ENCODE peak calls at places on chromosomes 2 and 18, in eight cellular contexts. X is IMR-90, C is progenitor cell of endocrine pancreas, D is WTC11, J is RWPE1, U is ascending aorta, S is GM13976, A is heart left ventricle. F is an unnamed sample.

GRCh38 chr2:231614559-231615057 is 21.9 kb downstream of the TEX44 start:
- DNase-seq in X (no peak), C (no peak), D (no peak), J (no peak), U (no peak), S (peak; percentile 69), A (peak; percentile 67), F (no peak)

GRCh38 chr2:26017464-26018183 is 16.3 kb upstream of the RAB10 start:
- DNase-seq in X (no peak), C (no peak), D (no peak), J (no peak), U (no peak), S (no peak), A (no peak), F (no peak)

GRCh38 chr2:60550151-60550983 is 3.1 kb downstream of the BCL11A start:
- DNase-seq in X (peak; percentile 82), C (peak; percentile 61), D (peak; percentile 80), J (peak; percentile 71), U (peak; percentile 66), S (peak; percentile 82), A (peak; percentile 79), F (peak; percentile 90)

GRCh38 chr2:42791606-42792005 is 777 bp downstream of the HAAO start:
- DNase-seq in X (no peak), C (no peak), D (no peak), J (no peak), U (no peak), S (no peak), A (no peak), F (no peak)

GRCh38 chr2:98078699-98079098 is 8.3 kb upstream of the VWA3B start:
- DNase-seq in X (no peak), C (no peak), D (no peak), J (no peak), U (no peak), S (no peak), A (no peak), F (no peak)

GRCh38 chr18:13412017-13412416 is 193.5 kb downstream of the LDLRAD4 start:
- DNase-seq in X (no peak), C (no peak), D (no peak), J (no peak), U (no peak), S (no peak), A (no peak), F (no peak)

GRCh38 chr18:6746386-6746960 is 17.0 kb downstream of the ARHGAP28 start:
- DNase-seq in X (peak; percentile 51), C (no peak), D (no peak), J (no peak), U (no peak), S (no peak), A (no peak), F (no peak)

GRCh38 chr18:3264362-3264761 is 2.4 kb downstream of the MYL12B start:
- DNase-seq in X (peak; percentile 42), C (no peak), D (no peak), J (no peak), U (no peak), S (no peak), A (no peak), F (peak; percentile 54)

GRCh38 chr18:76489081-76489480 is 6.0 kb downstream of the ZNF516 start:
- DNase-seq in X (peak; percentile 27), C (no peak), D (no peak), J (no peak), U (no peak), S (no peak), A (no peak), F (peak; percentile 43)

GRCh38 chr2:47274054-47274779 is 119.1 kb upstream of the STPG4 start:
- DNase-seq in X (peak; percentile 94), C (no peak), D (no peak), J (no peak), U (no peak), S (no peak), A (no peak), F (peak; percentile 59)

GRCh38 chr18:28079883-28080282 is 97.0 kb downstream of the CDH2 start:
- DNase-seq in X (no peak), C (no peak), D (no peak), J (no peak), U (no peak), S (no peak), A (no peak), F (no peak)

GRCh38 chr2:85952196-85952734 is 63.5 kb upstream of the ST3GAL5 start:
- DNase-seq in X (no peak), C (no peak), D (no peak), J (no peak), U (no peak), S (no peak), A (no peak), F (no peak)

GRCh38 chr2:149595069-149595963 is 7.7 kb upstream of the MMADHC start:
- DNase-seq in X (peak; percentile 51), C (no peak), D (no peak), J (peak; percentile 47), U (no peak), S (no peak), A (no peak), F (peak; percentile 56)
- TF ChIP-seq CTCF in X (peak; percentile 51), C (peak; percentile 47), D (no peak), J (peak; percentile 63), U (no peak), S (no peak), A (no peak), F (peak; percentile 46)

GRCh38 chr2:112304298-112304941 is 29.0 kb downstream of the ZC3H6 start:
- DNase-seq in X (no peak), C (no peak), D (no peak), J (no peak), U (no peak), S (peak; percentile 33), A (no peak), F (no peak)

GRCh38 chr2:112301171-112301584 is 25.8 kb downstream of the ZC3H6 start:
- DNase-seq in X (peak; percentile 77), C (no peak), D (no peak), J (no peak), U (no peak), S (no peak), A (no peak), F (no peak)

GRCh38 chr2:112301973-112302372 is 26.6 kb downstream of the ZC3H6 start:
- DNase-seq in X (no peak), C (no peak), D (no peak), J (no peak), U (no peak), S (no peak), A (no peak), F (no peak)

GRCh38 chr2:112310906-112311305 is 35.5 kb downstream of the ZC3H6 start:
- DNase-seq in X (no peak), C (no peak), D (no peak), J (no peak), U (no peak), S (no peak), A (no peak), F (peak; percentile 65)

GRCh38 chr2:112305132-112305531 is 29.7 kb downstream of the ZC3H6 start:
- DNase-seq in X (no peak), C (no peak), D (no peak), J (no peak), U (no peak), S (no peak), A (no peak), F (no peak)
- TF ChIP-seq CTCF in X (no peak), C (no peak), D (no peak), J (no peak), U (no peak), S (no peak), A (no peak), F (no peak)

GRCh38 chr2:52414596-52414995 is 1353.0 kb upstream of the CHAC2 start:
- DNase-seq in X (no peak), C (no peak), D (no peak), J (no peak), U (no peak), S (no peak), A (no peak), F (peak; percentile 10)

DNA sequence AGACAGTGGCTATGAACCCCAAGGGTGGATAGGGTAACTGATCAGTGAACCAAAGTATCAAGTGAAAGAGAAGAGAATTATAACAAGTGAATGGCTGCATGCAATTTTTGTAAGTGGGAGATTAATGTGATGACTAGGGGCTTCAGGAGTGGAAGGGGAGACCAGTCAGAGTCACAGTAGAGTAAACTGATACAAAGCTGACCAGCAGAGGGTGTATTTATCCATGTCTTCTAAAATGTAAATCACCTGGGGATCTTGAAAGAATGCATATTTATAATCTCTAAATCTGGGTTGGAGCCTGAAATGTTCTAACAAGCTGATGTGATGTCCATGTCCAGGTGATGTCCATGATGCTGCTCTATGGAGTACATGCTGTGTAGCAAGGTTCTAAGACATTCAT is 1351.3 kb upstream of the CHAC2 start:
- DNase-seq in X (peak; percentile 33), C (no peak), D (no peak), J (peak; percentile 4), U (no peak), S (no peak), A (no peak), F (peak; percentile 9)
- TF ChIP-seq CTCF in X (peak; percentile 29), C (peak; percentile 42), D (no peak), J (no peak), U (no peak), S (no peak), A (no peak), F (peak; percentile 16)

DNA sequence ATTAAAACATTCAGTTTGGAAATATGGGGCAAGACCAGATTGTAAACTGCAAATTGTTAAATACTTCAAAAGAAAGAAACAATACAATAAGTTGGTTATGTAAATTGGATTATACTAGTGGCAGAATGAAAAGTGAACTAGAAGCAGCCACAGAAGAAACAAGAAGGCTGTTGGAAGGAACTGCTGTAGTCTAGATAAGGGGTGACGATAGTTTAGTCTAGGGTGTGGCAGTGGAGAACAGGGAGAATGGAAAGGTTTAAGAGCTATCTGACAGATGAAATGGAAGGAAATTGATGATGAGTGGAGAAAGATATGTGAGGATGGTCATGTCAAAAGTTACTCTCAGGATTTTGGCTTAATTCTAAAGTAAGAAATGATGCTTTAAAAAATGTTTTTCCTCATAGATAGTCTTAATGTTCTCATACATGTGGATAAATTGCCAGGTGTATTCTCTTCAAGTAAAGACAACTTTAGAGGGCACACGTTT is 179.7 kb downstream of the GPD2 start:
- DNase-seq in X (no peak), C (no peak), D (no peak), J (no peak), U (no peak), S (no peak), A (no peak), F (no peak)
- TF ChIP-seq CTCF in X (no peak), C (no peak), D (no peak), J (no peak), U (no peak), S (no peak), A (no peak), F (no peak)

GRCh38 chr18:21650301-21650700 is 38.2 kb downstream of the SNRPD1 start:
- DNase-seq in X (no peak), C (no peak), D (no peak), J (no peak), U (no peak), S (no peak), A (no peak), F (no peak)
- TF ChIP-seq CTCF in X (no peak), C (no peak), D (no peak), J (no peak), U (no peak), S (no peak), A (no peak), F (no peak)